ENCODE peak calls at places on chromosomes 13 and 19, in ten cellular contexts. A is OCI-LY7; P is stomach; H is osteoblast; Z is naive thymus-derived CD4-positive, alpha-beta T cell; Y is thoracic aorta; I is right lobe of liver; X is adrenal gland; W is effector memory CD4-positive, alpha-beta T cell; K is neural progenitor cell. T is an unnamed sample.

GRCh38 chr13:92362717-92363116 is 863.9 kb upstream of the GPC6 start:
- DNase-seq in H (no peak), Z (no peak), W (no peak), I (no peak), Y (no peak), K (peak; percentile 3), P (no peak), A (no peak), X (no peak), T (no peak)

GRCh38 chr19:12194827-12195500 is 32.1 kb downstream of the ZNF136 start:
- DNase-seq in A (no peak), H (no peak), Y (peak; percentile 38), K (no peak), W (peak; percentile 47), Z (peak; percentile 85), X (peak; percentile 94), I (peak; percentile 72), P (peak; percentile 90), T (peak; percentile 8)

GRCh38 chr13:30978981-30979956 is 46.8 kb downstream of the TEX26 start:
- DNase-seq in I (peak; percentile 42), H (no peak), A (peak; percentile 60), W (peak; percentile 20), P (peak; percentile 30), K (peak; percentile 83), Z (no peak), Y (no peak), X (peak; percentile 58), T (no peak)

GRCh38 chr13:32153056-32153455 is 121.5 kb downstream of the FRY start:
- DNase-seq in Z (no peak), A (no peak), I (no peak), K (no peak), X (no peak), Y (no peak), P (no peak), H (peak; percentile 58), W (no peak), T (peak; percentile 36)

GRCh38 chr13:36362914-36363313 is 16.7 kb upstream of the SPART start:
- DNase-seq in Z (no peak), H (no peak), W (no peak), K (no peak), X (no peak), Y (no peak), P (no peak), I (no peak), A (no peak), T (no peak)

GRCh38 chr19:19475845-19476828 is 39.2 kb downstream of the TSSK6 start:
- DNase-seq in X (no peak), I (no peak), Z (no peak), A (peak; percentile 26), K (peak; percentile 60), P (no peak), Y (no peak), W (no peak), H (peak; percentile 83), T (no peak)

GRCh38 chr19:12294308-12295158 is at the start of gene ZNF44:
- DNase-seq in K (peak; percentile 99), Z (peak; percentile 96), W (peak; percentile 93), A (peak; percentile 97), I (peak; percentile 97), Y (peak; percentile 91), X (peak; percentile 100), H (peak; percentile 98), P (peak; percentile 99), T (peak; percentile 78)

GRCh38 chr13:100610399-100611347 is 22.1 kb upstream of the GGACT start:
- DNase-seq in Z (no peak), A (peak; percentile 37), H (no peak), W (no peak), P (no peak), K (no peak), I (no peak), X (no peak), Y (no peak), T (no peak)

GRCh38 chr19:51138549-51138979 is 3.5 kb upstream of the SIGLEC7 start:
- DNase-seq in W (no peak), K (no peak), X (peak; percentile 76), Y (no peak), A (no peak), Z (no peak), I (no peak), H (no peak), P (peak; percentile 38), T (no peak)

DNA sequence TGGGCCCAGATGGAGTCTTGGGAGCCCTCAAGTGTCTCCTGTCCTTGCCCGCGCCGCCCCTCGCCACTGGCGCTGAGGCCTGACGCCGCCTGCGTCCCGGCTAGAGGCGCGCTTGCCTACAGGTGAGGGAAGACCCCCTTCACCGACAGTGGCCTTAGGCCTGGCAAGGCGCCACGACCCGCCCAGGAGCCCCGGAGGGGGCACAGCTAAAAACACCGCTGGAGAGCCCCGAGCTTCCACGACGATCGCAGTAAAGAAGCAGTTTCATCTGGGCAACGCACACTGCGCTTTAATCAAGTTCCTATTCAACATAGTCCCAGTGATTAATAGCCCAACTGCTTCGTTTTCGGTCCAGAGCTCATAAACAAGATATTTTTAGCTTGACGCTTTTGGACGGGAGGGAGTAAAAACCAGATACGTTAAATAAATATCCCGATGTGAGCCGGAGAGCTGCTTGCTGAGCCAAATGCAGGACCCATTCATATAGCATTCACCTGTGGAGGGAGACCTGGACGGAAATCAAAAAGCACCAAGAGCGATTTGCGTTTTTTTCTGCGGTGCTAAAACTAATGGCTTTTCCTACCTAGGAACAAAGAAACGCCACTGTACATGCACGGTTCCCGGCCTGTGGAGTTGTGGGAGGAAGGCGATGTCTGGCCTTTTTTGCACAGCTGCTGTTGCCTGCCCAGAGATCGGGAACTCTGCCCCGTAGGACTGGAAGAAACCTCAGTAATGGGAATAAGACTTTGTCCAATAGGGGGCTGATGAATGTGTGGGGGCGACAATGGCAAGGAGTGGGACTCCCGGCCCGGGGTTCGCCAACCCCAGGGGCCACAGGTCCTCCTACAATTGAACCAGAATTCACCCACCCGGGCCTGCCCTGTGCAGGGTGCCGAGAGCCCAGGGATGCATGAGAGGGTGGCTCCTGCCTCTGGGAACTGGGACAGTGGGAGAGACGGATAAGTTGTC is 1.7 kb upstream of the CEBPA start:
- DNase-seq in W (no peak), I (no peak), H (peak; percentile 87), K (no peak), Y (no peak), A (no peak), X (no peak), P (peak; percentile 56), Z (no peak), T (no peak)
- H3K4me3 ChIP-seq in W (peak overlapping the region; percentile 68), I (peak overlapping the region; percentile 96), H (peak overlapping the region; percentile 76), K (peak overlapping the region; percentile 85), Y (peak overlapping the region; percentile 95), A (no peak overlapping the region), X (peak overlapping the region; percentile 45), P (peak overlapping the region; percentile 73), Z (no peak overlapping the region), T (peak overlapping the region; percentile 62)

GRCh38 chr19:35368378-35368777 is 2.5 kb upstream of the GPR42 start:
- DNase-seq in H (no peak), A (no peak), Z (no peak), Y (no peak), W (no peak), X (no peak), P (no peak), I (no peak), K (no peak), T (no peak)

GRCh38 chr19:35373492-35373891 is 2.6 kb downstream of the GPR42 start:
- DNase-seq in I (no peak), Z (no peak), P (no peak), W (no peak), H (no peak), A (no peak), K (no peak), X (no peak), Y (no peak), T (no peak)

GRCh38 chr19:35370722-35371121 is at the start of gene GPR42:
- DNase-seq in H (no peak), A (no peak), I (no peak), Y (no peak), W (no peak), Z (no peak), K (no peak), X (no peak), P (no peak), T (no peak)

GRCh38 chr19:35365303-35365702 is 5.6 kb upstream of the GPR42 start:
- DNase-seq in K (no peak), W (no peak), H (no peak), X (peak; percentile 21), A (no peak), P (peak; percentile 13), I (no peak), Y (no peak), Z (no peak), T (no peak)

DNA sequence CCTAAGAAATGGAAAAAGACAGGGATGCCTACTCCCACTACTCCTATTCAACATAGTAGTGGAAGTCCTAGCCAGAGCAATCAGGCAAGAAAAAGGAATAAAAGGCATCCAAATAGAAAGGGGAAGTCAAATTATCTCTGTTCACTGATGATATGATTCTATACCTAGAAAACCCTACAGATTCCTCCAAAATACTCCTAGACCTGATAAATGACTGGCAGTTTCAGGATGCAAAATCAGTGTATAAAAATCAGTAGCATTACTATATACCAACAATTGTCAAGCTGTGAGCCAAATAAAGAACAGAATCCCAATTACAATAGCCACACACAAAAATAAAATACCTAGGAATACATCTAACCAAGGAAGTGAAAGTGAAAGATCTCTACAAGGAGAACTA is 1.3 kb upstream of the GPR42 start:
- DNase-seq in I (no peak), H (no peak), X (no peak), Z (no peak), K (no peak), A (no peak), P (no peak), W (no peak), Y (no peak), T (no peak)
- H3K27ac ChIP-seq in I (no peak overlapping the region), H (no peak overlapping the region), X (no peak overlapping the region), Z (no peak overlapping the region), K (no peak overlapping the region), A (no peak overlapping the region), P (no peak overlapping the region), W (no peak overlapping the region), Y (no peak overlapping the region), T (no peak overlapping the region)

DNA sequence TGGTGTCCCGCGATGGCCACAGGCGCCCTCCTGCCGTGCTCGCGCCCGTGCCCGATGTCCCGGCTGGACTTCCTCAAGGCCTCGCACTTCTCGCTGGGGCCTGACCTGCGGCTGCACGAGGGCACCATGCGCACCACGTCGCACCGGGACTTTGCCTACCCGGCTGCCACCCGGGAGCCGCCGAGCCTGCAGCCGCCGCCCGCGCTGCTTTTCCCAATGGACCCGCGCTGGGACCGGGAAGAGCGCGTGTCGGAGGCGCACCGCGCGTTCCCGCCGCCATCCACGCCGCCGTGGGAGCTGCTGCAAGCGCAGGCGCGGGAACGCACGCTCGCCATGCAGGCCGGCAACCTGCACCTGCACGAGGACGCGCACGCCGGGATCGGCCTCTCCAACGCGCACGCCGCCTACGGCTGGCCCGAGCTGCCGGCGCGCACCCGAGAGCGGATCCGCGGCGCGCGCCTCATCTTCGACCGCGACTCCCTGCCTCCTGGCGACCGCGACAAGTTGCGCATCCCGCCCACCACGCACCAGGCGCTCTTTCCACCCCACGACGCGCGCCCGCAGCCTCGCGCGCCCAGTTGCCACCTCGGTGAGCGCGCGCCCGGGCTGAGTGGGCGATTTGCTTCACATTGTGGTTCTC is 12.1 kb upstream of the PEX11G start:
- DNase-seq in X (peak; percentile 90), K (peak; percentile 94), Y (no peak), I (peak; percentile 58), H (peak; percentile 85), W (no peak), P (peak; percentile 72), Z (no peak), A (no peak), T (no peak)
- H3K4me3 ChIP-seq in X (peak overlapping the region; percentile 19), K (peak overlapping the region; percentile 45), Y (peak overlapping the region; percentile 67), I (no peak overlapping the region), H (peak overlapping the region; percentile 50), W (peak overlapping the region; percentile 44), P (peak overlapping the region; percentile 41), Z (peak overlapping the region; percentile 17), A (no peak overlapping the region), T (peak overlapping the region; percentile 45)

GRCh38 chr13:42047561-42048322 is 706 bp upstream of the DGKH start:
- DNase-seq in A (peak; percentile 22), H (peak; percentile 95), I (peak; percentile 55), P (peak; percentile 57), Y (no peak), W (no peak), X (peak; percentile 62), K (peak; percentile 79), Z (peak; percentile 22), T (no peak)
- H3K27ac ChIP-seq in A (no peak overlapping the region), H (peak overlapping the region; percentile 76), I (peak overlapping the region; percentile 66), P (peak overlapping the region; percentile 97), Y (peak overlapping the region; percentile 92), W (peak overlapping the region; percentile 54), X (peak overlapping the region; percentile 80), K (no peak overlapping the region), Z (peak overlapping the region; percentile 67), T (peak overlapping the region; percentile 77)